ENCODE peak calls at places on chromosome 16, in four cellular contexts. W, B, O and X are unnamed samples.

GRCh38 chr16:87963400-87963799 is 12.2 kb downstream of the BANP start:
- DNase-seq in W (no peak), O (no peak), B (no peak), X (no peak)

GRCh38 chr16:87507351-87508069 is 14.7 kb upstream of the ZCCHC14 start:
- DNase-seq in B (no peak), W (no peak), O (no peak), X (no peak)

GRCh38 chr16:28534542-28535373 is 4.0 kb downstream of the NUPR1 start:
- DNase-seq in B (no peak), O (no peak), W (no peak), X (no peak)

GRCh38 chr16:86088287-86088686 is 189.3 kb downstream of the IRF8 start:
- DNase-seq in B (no peak), W (no peak), O (no peak), X (no peak)

GRCh38 chr16:3490911-3491629 is 4.2 kb downstream of the C16orf90 start:
- DNase-seq in B (no peak), O (no peak), W (peak; percentile 40), X (no peak)

GRCh38 chr16:53515259-53515658 is 12.2 kb upstream of the AKTIP start:
- DNase-seq in W (no peak), O (no peak), B (no peak), X (no peak)

GRCh38 chr16:80614908-80615696 is 74.3 kb downstream of the DYNLRB2 start:
- DNase-seq in W (no peak), B (no peak), O (no peak), X (no peak)

GRCh38 chr16:281660-282249 is 1.2 kb upstream of the PDIA2 start:
- DNase-seq in W (no peak), O (no peak), B (no peak), X (no peak)

GRCh38 chr16:64094170-64094960 is 1027.5 kb downstream of the CDH11 start:
- DNase-seq in B (no peak), O (no peak), W (no peak), X (no peak)

GRCh38 chr16:20411055-20411454 is 1.7 kb downstream of the ACSM5 start:
- DNase-seq in W (no peak), O (no peak), B (no peak), X (no peak)

GRCh38 chr16:4654387-4654901 is 29.8 kb downstream of the MGRN1 start:
- DNase-seq in B (no peak), O (no peak), W (no peak), X (no peak)

GRCh38 chr16:26993988-26994387 is 72.7 kb upstream of the C16orf82 start:
- DNase-seq in W (no peak), O (no peak), B (no peak), X (no peak)

GRCh38 chr16:27235055-27235937 is 32.0 kb downstream of the KDM8 start:
- DNase-seq in W (peak; percentile 60), O (no peak), B (no peak), X (no peak)

GRCh38 chr16:51050379-51050710 is 100.7 kb downstream of the SALL1 start:
- DNase-seq in B (no peak), W (peak; percentile 35), O (no peak), X (no peak)

GRCh38 chr16:35908942-35909341 is 2449.5 kb downstream of the TP53TG3F start:
- DNase-seq in W (no peak), O (no peak), B (no peak), X (no peak)

GRCh38 chr16:20799599-20799998 is 6.7 kb downstream of the ERI2 start:
- DNase-seq in W (peak; percentile 18), B (no peak), O (no peak), X (no peak)

GRCh38 chr16:5024632-5025031 is 9.1 kb downstream of the NAGPA start:
- DNase-seq in O (no peak), W (no peak), B (no peak), X (no peak)

GRCh38 chr16:86083382-86084002 is 184.5 kb downstream of the IRF8 start:
- DNase-seq in W (no peak), O (no peak), B (no peak), X (no peak)

GRCh38 chr16:75218256-75219076 is at the start of gene CTRB1:
- DNase-seq in B (no peak), W (no peak), O (peak; percentile 42), X (no peak)

GRCh38 chr16:67636713-67637112 is 8.2 kb upstream of the CARMIL2 start:
- DNase-seq in W (no peak), B (no peak), O (no peak), X (no peak)

GRCh38 chr16:35746281-35746962 is 2287.0 kb downstream of the TP53TG3F start:
- DNase-seq in W (no peak), B (no peak), O (no peak), X (no peak)

GRCh38 chr16:20104563-20105183 is 31.0 kb upstream of the GPR139 start:
- DNase-seq in W (no peak), O (no peak), B (no peak), X (no peak)

GRCh38 chr16:86225905-86226371 is 284.4 kb upstream of the FOXF1 start:
- DNase-seq in B (no peak), O (no peak), W (no peak), X (no peak)

GRCh38 chr16:426115-426905 is 861 bp downstream of the RAB11FIP3 start:
- DNase-seq in W (no peak), B (no peak), O (no peak), X (no peak)

GRCh38 chr16:30934827-30935557 is 11.6 kb downstream of the FBXL19 start:
- DNase-seq in W (peak; percentile 70), B (no peak), O (no peak), X (no peak)

GRCh38 chr16:66668777-66669444 is 27.6 kb downstream of the CMTM4 start:
- DNase-seq in O (no peak), B (no peak), W (no peak), X (no peak)

GRCh38 chr16:48008011-48008410 is 147.8 kb downstream of the ABCC12 start:
- DNase-seq in O (no peak), W (no peak), B (no peak), X (no peak)

GRCh38 chr16:53991181-53992056 is 287.5 kb downstream of the FTO start:
- DNase-seq in B (no peak), O (no peak), W (peak; percentile 70), X (no peak)

GRCh38 chr16:30996324-30996999 is 11.5 kb downstream of the HSD3B7 start:
- DNase-seq in W (peak; percentile 92), B (no peak), O (no peak), X (no peak)

GRCh38 chr16:80899804-80900592 is 95.6 kb upstream of the CDYL2 start:
- DNase-seq in O (no peak), B (no peak), W (peak; percentile 52), X (no peak)

GRCh38 chr16:28189237-28189636 is 22.5 kb downstream of the XPO6 start:
- DNase-seq in W (no peak), B (no peak), O (no peak), X (no peak)

GRCh38 chr16:15607700-15608396 is 35.1 kb downstream of the MARF1 start:
- DNase-seq in W (peak; percentile 67), B (no peak), O (no peak), X (no peak)

GRCh38 chr16:30187971-30188561 is 4.7 kb downstream of the CORO1A start:
- DNase-seq in B (no peak), O (no peak), W (no peak), X (no peak)

GRCh38 chr16:85810097-85810741 is 10.7 kb downstream of the COX4I1 start:
- DNase-seq in B (no peak), O (no peak), W (no peak), X (no peak)

GRCh38 chr16:14409563-14409962 is 220.5 kb downstream of the PARN start:
- DNase-seq in O (no peak), W (peak; percentile 72), B (no peak), X (no peak)

GRCh38 chr16:22073350-22073749 is 19.0 kb upstream of the VWA3A start:
- DNase-seq in B (no peak), W (no peak), O (no peak), X (no peak)

GRCh38 chr16:14351647-14352046 is 278.4 kb downstream of the PARN start:
- DNase-seq in B (no peak), W (peak; percentile 50), O (no peak), X (no peak)

GRCh38 chr16:70715113-70715711 is 29.4 kb upstream of the MTSS2 start:
- DNase-seq in W (no peak), B (no peak), O (no peak), X (no peak)

DNA sequence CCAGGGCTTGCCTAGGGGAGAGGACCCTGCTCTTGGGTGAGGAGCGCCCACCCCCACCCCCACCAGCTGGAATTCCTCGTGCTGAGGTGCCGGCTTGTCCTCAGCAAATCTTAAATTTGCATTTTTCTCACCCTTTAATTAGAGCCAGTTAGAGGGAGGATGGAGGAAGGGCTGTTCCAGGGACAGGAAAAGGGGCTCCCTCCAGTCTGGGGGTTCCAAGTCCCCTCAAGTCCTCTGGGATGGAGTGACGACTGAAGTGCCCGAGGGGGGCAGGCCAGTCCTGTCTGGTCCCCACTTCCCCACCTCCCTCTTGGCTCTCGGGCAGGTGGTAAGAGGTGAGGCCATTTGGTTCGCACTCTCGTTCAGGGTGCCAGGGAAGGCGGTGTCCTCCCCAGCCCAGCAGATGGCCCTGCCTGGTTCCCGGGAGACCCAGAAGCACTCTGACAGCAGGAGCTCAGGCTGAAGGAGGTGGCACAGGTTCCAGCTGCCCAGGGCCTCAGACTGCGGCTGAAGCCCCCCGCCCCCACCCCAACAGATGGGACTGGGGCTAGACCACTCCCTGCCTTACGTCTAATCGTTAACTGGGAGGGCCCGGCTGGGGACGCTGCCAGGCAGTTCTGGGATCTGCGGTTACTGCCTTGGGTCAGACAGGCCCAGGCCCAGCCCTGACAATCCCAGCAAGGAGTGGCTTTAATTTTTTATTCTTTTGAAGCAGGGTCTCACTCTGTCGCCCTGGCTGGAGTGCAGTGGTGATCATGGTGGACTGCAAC is 2.2 kb downstream of the RAB26 start:
- DNase-seq in O (no peak), B (peak; percentile 80), W (peak; percentile 68), X (no peak)
- TF ChIP-seq TAF1 in O (no peak), B (no peak), W (no peak), X (no peak)

GRCh38 chr16:1712791-1713261 is 6.8 kb downstream of the MAPK8IP3 start:
- DNase-seq in O (no peak), B (no peak), W (no peak), X (no peak)
- TF ChIP-seq TAF1 in O (no peak), B (no peak), W (no peak), X (no peak)

GRCh38 chr16:57970319-57970718 is 609 bp downstream of the CNGB1 start:
- DNase-seq in O (no peak), W (no peak), B (no peak), X (no peak)
- TF ChIP-seq TAF1 in O (no peak), W (no peak), B (no peak), X (no peak)

GRCh38 chr16:84617068-84617630 is 729 bp downstream of the COTL1 start:
- DNase-seq in B (no peak), O (peak; percentile 59), W (no peak), X (no peak)
- TF ChIP-seq TAF1 in B (no peak), O (no peak), W (no peak), X (no peak)

DNA sequence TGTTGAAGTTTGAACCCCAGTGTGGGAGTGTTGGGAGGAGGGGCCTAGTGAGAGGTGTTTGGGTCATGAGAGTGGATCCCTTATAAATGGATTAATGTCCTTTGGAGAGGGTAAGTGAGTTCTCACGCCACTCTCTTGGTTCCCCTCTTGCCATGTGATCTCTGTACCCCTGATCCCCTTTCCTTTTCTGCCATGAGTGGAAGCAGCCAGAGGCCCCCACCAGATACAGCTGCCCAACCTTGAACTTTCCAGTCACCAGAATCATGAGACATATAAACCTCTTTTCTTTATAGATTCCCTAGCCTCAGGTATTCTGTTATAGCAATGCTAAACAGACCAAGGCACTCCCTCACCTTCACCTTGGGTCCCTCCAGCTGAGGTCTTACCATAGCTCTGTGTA is 7.4 kb downstream of the SLC6A2 start:
- DNase-seq in W (no peak), O (no peak), B (no peak), X (no peak)
- TF ChIP-seq TAF1 in W (no peak), O (no peak), B (no peak), X (no peak)

GRCh38 chr16:82855471-82855870 is 228.7 kb downstream of the CDH13 start:
- DNase-seq in B (no peak), O (no peak), W (no peak), X (no peak)
- TF ChIP-seq TAF1 in B (no peak), O (no peak), W (no peak), X (no peak)